ENCODE peak calls at places on chromosomes 2 and 18, in seven cellular contexts. One of them, this sample, is unnamed.

GRCh38 chr2:82839046-82839445 is 1620.0 kb downstream of the SUCLG1 start:
- DNase-seq in tibial nerve: no peak
- DNase-seq in ovary: no peak
- DNase-seq in endodermal cell: no peak
- DNase-seq in breast epithelium: no peak
- DNase-seq in HepG2: no peak
- DNase-seq in stomach: no peak
- DNase-seq in this sample: no peak

GRCh38 chr2:152617464-152618187 is 99.6 kb downstream of the PRPF40A start:
- DNase-seq in tibial nerve: no peak
- DNase-seq in ovary: no peak
- DNase-seq in endodermal cell: no peak
- DNase-seq in breast epithelium: no peak
- DNase-seq in HepG2: no peak
- DNase-seq in stomach: no peak
- DNase-seq in this sample: no peak

GRCh38 chr2:204022550-204022949 is 86.0 kb downstream of the ICOS start:
- DNase-seq in tibial nerve: no peak
- DNase-seq in ovary: no peak
- DNase-seq in endodermal cell: no peak
- DNase-seq in breast epithelium: no peak
- DNase-seq in HepG2: no peak
- DNase-seq in stomach: no peak
- DNase-seq in this sample: no peak

GRCh38 chr2:231662028-231662810 is 46.1 kb upstream of the PTMA start:
- DNase-seq in tibial nerve: peak; percentile 94
- DNase-seq in ovary: peak; percentile 100
- DNase-seq in endodermal cell: peak; percentile 99
- DNase-seq in breast epithelium: peak; percentile 91
- DNase-seq in HepG2: no peak
- DNase-seq in stomach: peak; percentile 97
- DNase-seq in this sample: peak; percentile 92

GRCh38 chr18:12403601-12404506 is 3.9 kb upstream of the PRELID3A start:
- DNase-seq in tibial nerve: no peak
- DNase-seq in ovary: no peak
- DNase-seq in endodermal cell: no peak
- DNase-seq in breast epithelium: no peak
- DNase-seq in HepG2: no peak
- DNase-seq in stomach: no peak
- DNase-seq in this sample: peak; percentile 60

GRCh38 chr2:240627736-240628506 is 2.6 kb downstream of the GPR35 start:
- DNase-seq in tibial nerve: no peak
- DNase-seq in ovary: no peak
- DNase-seq in endodermal cell: peak; percentile 36
- DNase-seq in breast epithelium: no peak
- DNase-seq in HepG2: no peak
- DNase-seq in stomach: no peak
- DNase-seq in this sample: no peak

GRCh38 chr18:49849331-49850217 is 36.2 kb upstream of the ACAA2 start:
- DNase-seq in tibial nerve: peak; percentile 4
- DNase-seq in ovary: peak; percentile 44
- DNase-seq in endodermal cell: peak; percentile 94
- DNase-seq in breast epithelium: peak; percentile 41
- DNase-seq in HepG2: peak; percentile 42
- DNase-seq in stomach: peak; percentile 72
- DNase-seq in this sample: peak; percentile 97

GRCh38 chr2:135996304-135996703 is 10.9 kb upstream of the DARS1 start:
- DNase-seq in tibial nerve: no peak
- DNase-seq in ovary: no peak
- DNase-seq in endodermal cell: no peak
- DNase-seq in breast epithelium: no peak
- DNase-seq in HepG2: no peak
- DNase-seq in stomach: no peak
- DNase-seq in this sample: no peak

GRCh38 chr2:95231723-95232122 is 24.4 kb downstream of the ZNF892 start:
- DNase-seq in tibial nerve: peak; percentile 7
- DNase-seq in ovary: no peak
- DNase-seq in endodermal cell: peak; percentile 97
- DNase-seq in breast epithelium: peak; percentile 63
- DNase-seq in HepG2: peak; percentile 85
- DNase-seq in stomach: peak; percentile 81
- DNase-seq in this sample: peak; percentile 65

GRCh38 chr2:73907840-73908452 is 15.1 kb downstream of the ACTG2 start:
- DNase-seq in tibial nerve: no peak
- DNase-seq in ovary: no peak
- DNase-seq in endodermal cell: peak; percentile 79
- DNase-seq in breast epithelium: no peak
- DNase-seq in HepG2: peak; percentile 37
- DNase-seq in stomach: no peak
- DNase-seq in this sample: no peak

GRCh38 chr2:130824492-130825061 is 12.1 kb upstream of the ARHGEF4 start:
- DNase-seq in tibial nerve: no peak
- DNase-seq in ovary: no peak
- DNase-seq in endodermal cell: peak; percentile 62
- DNase-seq in breast epithelium: no peak
- DNase-seq in HepG2: no peak
- DNase-seq in stomach: no peak
- DNase-seq in this sample: peak; percentile 77

GRCh38 chr2:232876978-232877441 is 6.9 kb downstream of the SNORC start:
- DNase-seq in tibial nerve: no peak
- DNase-seq in ovary: no peak
- DNase-seq in endodermal cell: no peak
- DNase-seq in breast epithelium: no peak
- DNase-seq in HepG2: no peak
- DNase-seq in stomach: no peak
- DNase-seq in this sample: no peak

GRCh38 chr2:161990036-161990435 is 84.0 kb downstream of the DPP4 start:
- DNase-seq in tibial nerve: no peak
- DNase-seq in ovary: no peak
- DNase-seq in endodermal cell: no peak
- DNase-seq in breast epithelium: no peak
- DNase-seq in HepG2: no peak
- DNase-seq in stomach: no peak
- DNase-seq in this sample: no peak

GRCh38 chr18:29780814-29781213 is 1261.7 kb downstream of the DSC3 start:
- DNase-seq in tibial nerve: no peak
- DNase-seq in ovary: no peak
- DNase-seq in endodermal cell: no peak
- DNase-seq in breast epithelium: no peak
- DNase-seq in HepG2: no peak
- DNase-seq in stomach: no peak
- DNase-seq in this sample: no peak

GRCh38 chr2:4973973-4974372 is 718.2 kb upstream of the SOX11 start:
- DNase-seq in tibial nerve: no peak
- DNase-seq in ovary: no peak
- DNase-seq in endodermal cell: no peak
- DNase-seq in breast epithelium: no peak
- DNase-seq in HepG2: no peak
- DNase-seq in stomach: no peak
- DNase-seq in this sample: no peak

GRCh38 chr2:55120634-55121359 is 70.5 kb upstream of the RTN4 start:
- DNase-seq in tibial nerve: no peak
- DNase-seq in ovary: peak; percentile 51
- DNase-seq in endodermal cell: no peak
- DNase-seq in breast epithelium: no peak
- DNase-seq in HepG2: no peak
- DNase-seq in stomach: no peak
- DNase-seq in this sample: no peak

GRCh38 chr18:36441872-36442271 is 144.4 kb downstream of the FHOD3 start:
- DNase-seq in tibial nerve: no peak
- DNase-seq in ovary: no peak
- DNase-seq in endodermal cell: no peak
- DNase-seq in breast epithelium: no peak
- DNase-seq in HepG2: no peak
- DNase-seq in stomach: no peak
- DNase-seq in this sample: no peak

GRCh38 chr2:74578476-74578875 is 24.0 kb downstream of the DOK1 start:
- DNase-seq in tibial nerve: no peak
- DNase-seq in ovary: no peak
- DNase-seq in endodermal cell: no peak
- DNase-seq in breast epithelium: no peak
- DNase-seq in HepG2: no peak
- DNase-seq in stomach: no peak
- DNase-seq in this sample: no peak

GRCh38 chr2:173130521-173131467 is 55.1 kb downstream of the MAP3K20 start:
- DNase-seq in tibial nerve: no peak
- DNase-seq in ovary: no peak
- DNase-seq in endodermal cell: no peak
- DNase-seq in breast epithelium: no peak
- DNase-seq in HepG2: no peak
- DNase-seq in stomach: no peak
- DNase-seq in this sample: no peak

GRCh38 chr18:57209697-57210096 is 62.8 kb downstream of the BOD1L2 start:
- DNase-seq in tibial nerve: no peak
- DNase-seq in ovary: no peak
- DNase-seq in endodermal cell: no peak
- DNase-seq in breast epithelium: no peak
- DNase-seq in HepG2: no peak
- DNase-seq in stomach: no peak
- DNase-seq in this sample: no peak

GRCh38 chr2:202035941-202036372 is 2.3 kb downstream of the FZD7 start:
- DNase-seq in tibial nerve: no peak
- DNase-seq in ovary: no peak
- DNase-seq in endodermal cell: peak; percentile 77
- DNase-seq in breast epithelium: no peak
- DNase-seq in HepG2: no peak
- DNase-seq in stomach: no peak
- DNase-seq in this sample: no peak
- H3K4me3 ChIP-seq in tibial nerve: peak overlapping the region; percentile 75
- H3K4me3 ChIP-seq in ovary: peak overlapping the region; percentile 77
- H3K4me3 ChIP-seq in endodermal cell: peak overlapping the region; percentile 97
- H3K4me3 ChIP-seq in breast epithelium: peak overlapping the region; percentile 60
- H3K4me3 ChIP-seq in HepG2: no peak overlapping the region
- H3K4me3 ChIP-seq in stomach: peak overlapping the region; percentile 84
- H3K4me3 ChIP-seq in this sample: peak overlapping the region; percentile 81

GRCh38 chr2:237987263-237987662 is 20.4 kb downstream of the UBE2F start:
- DNase-seq in tibial nerve: no peak
- DNase-seq in ovary: no peak
- DNase-seq in endodermal cell: no peak
- DNase-seq in breast epithelium: no peak
- DNase-seq in HepG2: no peak
- DNase-seq in stomach: no peak
- DNase-seq in this sample: no peak
- TF ChIP-seq CTCF in tibial nerve: no peak
- TF ChIP-seq CTCF in ovary: no peak
- TF ChIP-seq CTCF in endodermal cell: peak; percentile 42
- TF ChIP-seq CTCF in breast epithelium: no peak
- TF ChIP-seq CTCF in HepG2: peak; percentile 32
- TF ChIP-seq CTCF in stomach: no peak
- TF ChIP-seq CTCF in this sample: peak; percentile 8

GRCh38 chr18:21262979-21263378 is 20.9 kb downstream of the GREB1L start:
- DNase-seq in tibial nerve: no peak
- DNase-seq in ovary: no peak
- DNase-seq in endodermal cell: no peak
- DNase-seq in breast epithelium: no peak
- DNase-seq in HepG2: no peak
- DNase-seq in stomach: no peak
- DNase-seq in this sample: no peak
- H3K4me3 ChIP-seq in tibial nerve: no peak overlapping the region
- H3K4me3 ChIP-seq in ovary: no peak overlapping the region
- H3K4me3 ChIP-seq in endodermal cell: no peak overlapping the region
- H3K4me3 ChIP-seq in breast epithelium: no peak overlapping the region
- H3K4me3 ChIP-seq in HepG2: no peak overlapping the region
- H3K4me3 ChIP-seq in stomach: no peak overlapping the region
- H3K4me3 ChIP-seq in this sample: no peak overlapping the region

GRCh38 chr2:64524604-64525322 is 635 bp downstream of the AFTPH start:
- DNase-seq in tibial nerve: no peak
- DNase-seq in ovary: no peak
- DNase-seq in endodermal cell: peak; percentile 84
- DNase-seq in breast epithelium: peak; percentile 28
- DNase-seq in HepG2: peak; percentile 30
- DNase-seq in stomach: peak; percentile 44
- DNase-seq in this sample: no peak
- TF ChIP-seq CTCF in tibial nerve: no peak
- TF ChIP-seq CTCF in ovary: no peak
- TF ChIP-seq CTCF in endodermal cell: no peak
- TF ChIP-seq CTCF in breast epithelium: no peak
- TF ChIP-seq CTCF in HepG2: peak; percentile 33
- TF ChIP-seq CTCF in stomach: no peak
- TF ChIP-seq CTCF in this sample: no peak

This sample was measured in HFF-Myc.